ENCODE peak calls at places on chromosomes 13 and 19, in four cellular contexts. M is HAP-1, R is endothelial cell, J is endodermal cell. C is an unnamed sample.

GRCh38 chr13:53200498-53201453 is 172.2 kb downstream of the OLFM4 start:
- DNase-seq in M (no peak), R (peak; percentile 92), J (peak; percentile 95), C (no peak)

GRCh38 chr19:14544977-14545715 is 15.8 kb downstream of the TECR start:
- DNase-seq in M (no peak), R (no peak), J (no peak), C (no peak)

GRCh38 chr13:43058836-43059235 is 35.5 kb downstream of the DNAJC15 start:
- DNase-seq in M (no peak), R (no peak), J (no peak), C (no peak)

GRCh38 chr13:101514695-101515275 is 62.3 kb downstream of the ITGBL1 start:
- DNase-seq in M (peak; percentile 47), R (peak; percentile 17), J (peak; percentile 53), C (no peak)

GRCh38 chr19:45179063-45179847 is 671 bp downstream of the BLOC1S3 start:
- DNase-seq in M (no peak), R (no peak), J (peak; percentile 65), C (no peak)

GRCh38 chr13:33721719-33722118 is 96.2 kb upstream of the RFC3 start:
- DNase-seq in M (no peak), R (no peak), J (no peak), C (no peak)

GRCh38 chr19:10637894-10638293 is 12.5 kb downstream of the SLC44A2 start:
- DNase-seq in M (no peak), R (no peak), J (no peak), C (no peak)

GRCh38 chr19:45130888-45131615 is 29.7 kb downstream of the NKPD1 start:
- DNase-seq in M (no peak), R (no peak), J (no peak), C (no peak)

GRCh38 chr13:42753697-42754096 is 27.7 kb upstream of the FAM216B start:
- DNase-seq in M (no peak), R (no peak), J (no peak), C (no peak)

GRCh38 chr19:3712663-3713531 is 4.7 kb downstream of the TJP3 start:
- DNase-seq in M (no peak), R (no peak), J (no peak), C (no peak)

GRCh38 chr13:79307866-79308298 is 98.2 kb downstream of the RBM26 start:
- DNase-seq in M (no peak), R (no peak), J (peak; percentile 57), C (no peak)

GRCh38 chr13:97976551-97977375 is 23.3 kb downstream of the IPO5 start:
- DNase-seq in M (peak; percentile 90), R (peak; percentile 38), J (peak; percentile 95), C (no peak)

GRCh38 chr19:45249261-45250033 is 1.6 kb upstream of the MARK4 start:
- DNase-seq in M (no peak), R (no peak), J (no peak), C (no peak)

GRCh38 chr13:108987488-108987887 is 358.1 kb downstream of the MYO16 start:
- DNase-seq in M (no peak), R (no peak), J (no peak), C (no peak)

GRCh38 chr19:34962281-34962944 is 1.6 kb downstream of the ZNF792 start:
- DNase-seq in M (no peak), R (peak; percentile 57), J (peak; percentile 57), C (no peak)

GRCh38 chr13:79631260-79631659 is 150.3 kb downstream of the NDFIP2 start:
- DNase-seq in M (no peak), R (no peak), J (no peak), C (no peak)

GRCh38 chr13:111893071-111893606 is 173.8 kb upstream of the SOX1 start:
- DNase-seq in M (no peak), R (peak; percentile 79), J (peak; percentile 97), C (no peak)

GRCh38 chr13:43935878-43936277 is 56.2 kb downstream of the LACC1 start:
- DNase-seq in M (no peak), R (no peak), J (no peak), C (no peak)

GRCh38 chr19:8611890-8612806 is 1.6 kb upstream of the ADAMTS10 start:
- DNase-seq in M (no peak), R (no peak), J (peak; percentile 88), C (no peak)

GRCh38 chr13:32783067-32783466 is 196.8 kb downstream of the PDS5B start:
- DNase-seq in M (no peak), R (no peak), J (no peak), C (no peak)

GRCh38 chr13:66154981-66155380 is 1075.2 kb downstream of the PCDH9 start:
- DNase-seq in M (no peak), R (no peak), J (no peak), C (no peak)

GRCh38 chr19:54275951-54276350 is 5.0 kb downstream of the LILRB2 start:
- DNase-seq in M (no peak), R (no peak), J (no peak), C (no peak)

GRCh38 chr19:39448271-39448670 is 2.9 kb downstream of the SUPT5H start:
- DNase-seq in M (no peak), R (no peak), J (no peak), C (no peak)

GRCh38 chr19:47376589-47377144 is 27.6 kb downstream of the DHX34 start:
- DNase-seq in M (no peak), R (no peak), J (no peak), C (no peak)

GRCh38 chr19:913080-913748 is at the start of gene R3HDM4:
- DNase-seq in M (peak; percentile 59), R (peak; percentile 74), J (peak; percentile 86), C (peak; percentile 85)

C was measured in activated B cell treated with CpG ODN at 0.5 μM for 24 hours.